ENCODE peak calls at places on chromosomes 2 and 18, in four cellular contexts. H is GM23248, C is ascending aorta, J is A549. S is an unnamed sample.

GRCh38 chr2:192005214-192005613 is 158.3 kb upstream of the CAVIN2 start:
- DNase-seq in H (no peak), C (no peak), J (no peak), S (no peak)

GRCh38 chr2:16553222-16553621 is 112.4 kb downstream of the CYRIA start:
- DNase-seq in H (peak), C (no peak), J (peak), S (peak)

GRCh38 chr2:195495356-195495755 is 161.7 kb upstream of the SLC39A10 start:
- DNase-seq in H (no peak), C (no peak), J (no peak), S (no peak)

GRCh38 chr18:79859314-79859713 is 61.6 kb downstream of the KCNG2 start:
- DNase-seq in H (no peak), C (no peak), J (no peak), S (peak)

GRCh38 chr2:160584972-160585494 is 91.4 kb upstream of the RBMS1 start:
- DNase-seq in H (peak), C (no peak), J (no peak), S (no peak)

GRCh38 chr2:24625728-24626484 is 134.9 kb downstream of the NCOA1 start:
- DNase-seq in H (no peak), C (no peak), J (no peak), S (no peak)

GRCh38 chr2:225668606-225669266 is 269.2 kb downstream of the NYAP2 start:
- DNase-seq in H (peak), C (no peak), J (peak), S (no peak)

GRCh38 chr18:39635966-39636365 is 2070.4 kb upstream of the CELF4 start:
- DNase-seq in H (peak), C (no peak), J (no peak), S (no peak)

GRCh38 chr2:9296559-9296958 is 89.9 kb downstream of the ASAP2 start:
- DNase-seq in H (no peak), C (no peak), J (no peak), S (no peak)

GRCh38 chr2:222318026-222318711 is 19.4 kb upstream of the PAX3 start:
- DNase-seq in H (peak), C (no peak), J (peak), S (no peak)

GRCh38 chr2:96353606-96354095 is 18.1 kb downstream of the NCAPH start:
- DNase-seq in H (peak), C (peak), J (no peak), S (no peak)

GRCh38 chr2:239022437-239023260 is 174.8 kb downstream of the TWIST2 start:
- DNase-seq in H (peak), C (no peak), J (no peak), S (no peak)

GRCh38 chr2:122216901-122217300 is 461.4 kb downstream of the TSN start:
- DNase-seq in H (no peak), C (no peak), J (no peak), S (no peak)

GRCh38 chr18:48996901-48997463 is 46.2 kb upstream of the SMAD7 start:
- DNase-seq in H (peak), C (no peak), J (peak), S (no peak)

GRCh38 chr18:79922971-79923411 is 28.5 kb downstream of the SLC66A2 start:
- DNase-seq in H (no peak), C (peak), J (no peak), S (no peak)

GRCh38 chr2:128227862-128228261 is 90.8 kb downstream of the HS6ST1 start:
- DNase-seq in H (no peak), C (no peak), J (no peak), S (no peak)

GRCh38 chr18:64183674-64184073 is 34.8 kb upstream of the LINC00305 start:
- DNase-seq in H (no peak), C (no peak), J (no peak), S (no peak)

GRCh38 chr18:21330122-21330701 is 88.2 kb downstream of the GREB1L start:
- DNase-seq in H (peak), C (no peak), J (peak), S (no peak)

GRCh38 chr2:25168256-25169072 is at the start of gene POMC:
- DNase-seq in H (peak), C (no peak), J (peak), S (no peak)

GRCh38 chr2:42969231-42970150 is 177.1 kb upstream of the HAAO start:
- DNase-seq in H (peak), C (peak), J (peak), S (no peak)

GRCh38 chr2:100884145-100884621 is 64.2 kb downstream of the NPAS2 start:
- DNase-seq in H (no peak), C (no peak), J (no peak), S (no peak)

GRCh38 chr2:144942516-144943256 is 422.8 kb upstream of the ZEB2 start:
- DNase-seq in H (peak), C (no peak), J (peak), S (no peak)

GRCh38 chr2:121992700-121993099 is 237.2 kb downstream of the TSN start:
- DNase-seq in H (no peak), C (no peak), J (no peak), S (no peak)

GRCh38 chr2:37671013-37671815 is at the start of gene CDC42EP3:
- DNase-seq in H (peak), C (peak), J (peak), S (peak)

GRCh38 chr2:108573070-108573469 is 38.8 kb downstream of the LIMS1 start:
- DNase-seq in H (peak), C (no peak), J (no peak), S (no peak)

GRCh38 chr2:65429799-65430514 is 2.4 kb downstream of the SPRED2 start:
- DNase-seq in H (peak), C (no peak), J (no peak), S (no peak)
- H3K27ac ChIP-seq in H (peak), C (peak), J (peak), S (peak)

GRCh38 chr2:95203911-95204310 is 3.4 kb upstream of the ZNF892 start:
- DNase-seq in H (no peak), C (no peak), J (no peak), S (no peak)

GRCh38 chr2:95204396-95204795 is 2.9 kb upstream of the ZNF892 start:
- DNase-seq in H (no peak), C (no peak), J (no peak), S (no peak)

GRCh38 chr2:95207111-95207961 is at the start of gene ZNF892:
- DNase-seq in H (peak), C (peak), J (peak), S (peak)

GRCh38 chr2:95206086-95206485 is 1.2 kb upstream of the ZNF892 start:
- DNase-seq in H (no peak), C (no peak), J (no peak), S (no peak)

GRCh38 chr2:95208101-95208500 is 780 bp downstream of the ZNF892 start:
- DNase-seq in H (peak), C (no peak), J (no peak), S (no peak)
- H3K27ac ChIP-seq in H (peak), C (no peak), J (no peak), S (no peak)

GRCh38 chr2:54428401-54428800 is 27.7 kb upstream of the SPTBN1 start:
- DNase-seq in H (peak), C (no peak), J (no peak), S (no peak)
- H3K27ac ChIP-seq in H (peak), C (peak), J (no peak), S (peak)

DNA sequence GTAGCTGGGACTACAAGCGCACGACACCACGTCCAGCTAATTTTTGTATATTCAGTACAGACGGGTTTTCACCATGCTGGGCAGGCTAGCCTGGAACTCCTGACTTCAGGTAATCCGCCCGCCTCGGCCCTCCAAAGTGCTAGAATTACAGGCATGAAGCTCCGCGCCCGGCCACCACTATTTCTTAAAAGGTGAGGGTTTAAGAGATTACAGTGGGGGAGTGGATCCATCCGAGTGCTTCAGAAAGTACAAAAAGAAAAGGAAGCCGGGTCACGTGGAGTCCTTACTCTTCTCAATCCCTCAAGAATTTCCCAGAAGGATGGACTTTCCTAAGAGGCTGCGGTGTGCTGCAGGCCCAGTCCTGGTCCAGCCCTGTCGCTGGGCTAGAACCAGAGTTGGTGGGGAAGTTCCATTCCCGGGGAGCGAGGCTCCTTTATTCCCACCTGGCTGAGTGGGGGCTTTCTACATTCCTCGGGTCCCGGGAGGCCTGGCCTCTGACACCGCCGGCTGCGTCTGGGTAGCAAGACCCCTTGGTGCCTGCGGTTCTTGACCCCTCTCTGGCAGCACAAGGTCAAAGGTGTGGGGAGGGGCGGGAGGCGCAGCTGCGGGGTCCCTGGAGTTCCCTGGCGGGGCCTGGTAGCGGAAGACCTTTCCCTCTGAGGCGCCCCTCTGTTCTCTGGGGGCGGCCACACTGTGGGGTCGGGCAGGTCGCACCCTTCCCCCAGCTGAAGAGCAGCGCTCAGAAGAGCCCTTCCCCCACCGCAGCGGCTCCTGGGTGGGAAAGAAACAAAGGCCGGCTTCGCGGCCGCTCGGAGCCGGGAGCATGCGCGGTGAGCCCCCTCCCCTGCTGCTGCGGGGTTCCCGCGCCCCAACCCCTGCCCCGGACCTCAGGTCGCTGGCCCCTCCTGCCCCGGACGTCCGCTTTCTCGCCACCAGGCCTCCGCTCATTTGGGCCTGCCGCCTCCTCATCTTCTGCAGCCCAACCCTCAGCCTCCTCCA is 146.5 kb downstream of the ANKRD44 start:
- DNase-seq in H (no peak), C (no peak), J (no peak), S (no peak)
- H3K27ac ChIP-seq in H (no peak), C (no peak), J (no peak), S (no peak)

DNA sequence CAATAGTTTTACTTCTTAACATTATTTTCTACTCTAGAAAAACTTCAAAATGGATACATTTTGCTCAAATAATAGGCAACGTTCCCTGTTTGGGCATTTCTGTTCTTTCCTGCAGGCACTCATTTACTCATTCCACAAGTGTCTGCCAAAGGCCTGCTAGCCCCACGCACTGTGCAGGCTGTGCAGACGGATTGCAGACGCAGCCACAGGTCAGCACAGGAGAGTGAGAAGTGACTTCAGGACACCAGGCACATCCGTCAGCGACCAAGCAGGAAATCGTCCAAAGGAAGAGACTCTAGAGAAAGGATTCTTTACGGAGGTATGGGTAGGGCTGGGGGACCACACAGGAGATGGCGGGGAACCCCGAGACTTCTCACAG is 103.0 kb upstream of the AGAP1 start:
- DNase-seq in H (no peak), C (peak), J (no peak), S (no peak)
- H3K27ac ChIP-seq in H (no peak), C (no peak), J (no peak), S (no peak)

DNA sequence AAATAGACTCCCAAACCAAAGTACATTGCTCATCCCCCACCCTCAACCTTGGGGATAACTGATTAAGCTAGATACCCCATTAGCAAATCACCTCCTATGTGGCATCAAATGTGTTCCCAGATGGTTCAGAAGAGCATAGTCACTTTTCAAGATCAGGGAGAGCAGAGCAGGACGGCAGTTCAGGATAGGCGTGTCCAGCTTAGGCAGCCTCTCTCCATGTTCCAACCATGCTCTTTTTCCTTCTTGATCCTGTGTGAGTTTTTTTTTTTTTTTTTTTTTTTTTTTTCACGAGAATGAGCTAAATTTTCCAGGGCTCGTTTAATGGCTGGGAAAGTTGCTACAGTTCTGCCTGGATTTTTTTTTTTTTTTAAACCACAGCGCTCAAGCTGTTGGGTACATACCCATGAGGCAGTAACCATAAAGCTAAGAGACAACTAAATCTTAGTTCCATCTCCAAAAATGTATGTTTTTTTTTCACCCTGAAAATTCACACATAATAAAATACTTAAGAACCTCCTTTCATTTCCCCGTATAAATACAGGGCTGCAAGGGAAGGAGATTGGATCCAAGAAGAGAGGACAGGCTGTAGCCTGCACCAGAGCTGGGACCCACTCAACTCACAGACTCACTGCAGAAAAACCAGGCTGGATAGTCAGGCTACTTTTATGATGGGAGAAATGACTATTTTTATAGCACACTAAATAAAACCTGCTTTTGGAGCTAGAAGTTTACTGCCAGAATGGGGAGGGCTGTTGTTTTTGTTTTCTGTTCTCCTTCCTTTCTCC is 244.3 kb downstream of the SETBP1 start:
- DNase-seq in H (no peak), C (no peak), J (no peak), S (no peak)
- H3K27ac ChIP-seq in H (no peak), C (peak), J (no peak), S (no peak)

GRCh38 chr18:61876899-61877298 is 15.9 kb downstream of the RNF152 start:
- DNase-seq in H (no peak), C (no peak), J (no peak), S (no peak)

GRCh38 chr18:61883547-61883946 is 9.3 kb downstream of the RNF152 start:
- DNase-seq in H (peak), C (no peak), J (no peak), S (no peak)

GRCh38 chr18:61887838-61888237 is 5.0 kb downstream of the RNF152 start:
- DNase-seq in H (no peak), C (no peak), J (no peak), S (no peak)

GRCh38 chr18:61882296-61883004 is 10.4 kb downstream of the RNF152 start:
- DNase-seq in H (peak), C (no peak), J (no peak), S (no peak)
- H3K27ac ChIP-seq in H (peak), C (no peak), J (no peak), S (no peak)

GRCh38 chr2:154706660-154707059 is 8.2 kb downstream of the KCNJ3 start:
- DNase-seq in H (no peak), C (no peak), J (no peak), S (no peak)
- H3K27ac ChIP-seq in H (no peak), C (no peak), J (no peak), S (no peak)

DNA sequence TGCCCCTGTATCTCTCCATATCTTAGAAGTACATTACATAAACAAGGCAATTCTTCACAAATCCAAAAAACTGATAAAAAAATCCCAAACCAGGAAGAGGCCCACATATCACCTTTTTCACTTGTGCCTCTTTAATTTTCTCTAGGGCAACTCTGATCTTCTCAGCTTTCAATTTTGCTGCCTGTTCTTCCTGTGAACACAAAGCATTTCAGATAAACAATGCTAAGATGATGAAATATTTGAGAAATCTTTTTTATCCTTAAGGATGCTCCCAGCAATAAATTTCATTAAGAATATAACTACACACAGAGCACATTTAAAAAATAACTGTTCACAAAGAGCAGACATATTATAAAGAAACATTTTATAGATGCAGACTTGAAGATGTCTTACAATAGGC is 73.4 kb downstream of the RAPH1 start:
- DNase-seq in H (peak), C (no peak), J (no peak), S (no peak)
- H3K27ac ChIP-seq in H (peak), C (no peak), J (no peak), S (no peak)